ENCODE peak calls at places on chromosomes 4 and X, in five cellular contexts. T is LHCN-M2, F is breast epithelium, Q is progenitor cell of endocrine pancreas, W is KG1. I is an unnamed sample.

GRCh38 chrX:150821971-150822370 is 76.5 kb downstream of the CD99L2 start:
- DNase-seq in F (no peak), W (no peak), Q (no peak), T (no peak), I (no peak)

GRCh38 chrX:138945219-138945618 is 233.7 kb upstream of the FGF13 start:
- DNase-seq in F (no peak), T (peak; percentile 64), Q (no peak), W (no peak), I (no peak)

GRCh38 chr4:3521621-3522325 is 10.4 kb downstream of the LRPAP1 start:
- DNase-seq in W (no peak), F (no peak), Q (no peak), T (no peak), I (no peak)

GRCh38 chr4:6956087-6956433 is 46.4 kb downstream of the TBC1D14 start:
- DNase-seq in F (peak; percentile 43), W (no peak), T (no peak), Q (no peak), I (no peak)

GRCh38 chrX:39981946-39982345 is 115.8 kb downstream of the BCOR start:
- DNase-seq in T (no peak), Q (no peak), F (no peak), W (no peak), I (no peak)

GRCh38 chrX:53261573-53261972 is 19.8 kb downstream of the IQSEC2 start:
- DNase-seq in F (no peak), W (peak; percentile 14), Q (no peak), T (no peak), I (no peak)

GRCh38 chrX:130024127-130024526 is 41.7 kb downstream of the BCORL1 start:
- DNase-seq in F (peak; percentile 51), Q (no peak), W (no peak), T (peak; percentile 41), I (no peak)

GRCh38 chr4:123444298-123444731 is 47.7 kb downstream of the SPRY1 start:
- DNase-seq in W (peak; percentile 61), F (no peak), Q (peak; percentile 28), T (peak; percentile 61), I (no peak)

GRCh38 chr4:98446499-98447375 is 185.6 kb downstream of the RAP1GDS1 start:
- DNase-seq in W (peak; percentile 74), T (peak; percentile 96), Q (no peak), F (no peak), I (no peak)

GRCh38 chr4:40800064-40800463 is 50.3 kb downstream of the NSUN7 start:
- DNase-seq in W (no peak), T (no peak), Q (no peak), F (no peak), I (no peak)

GRCh38 chrX:149871940-149872339 is 9.0 kb upstream of the MAGEA8 start:
- DNase-seq in T (peak; percentile 8), F (peak; percentile 62), Q (no peak), W (no peak), I (no peak)

GRCh38 chr4:31328921-31329320 is 608.8 kb downstream of the PCDH7 start:
- DNase-seq in Q (no peak), W (no peak), F (no peak), T (peak; percentile 3), I (peak; percentile 10)

GRCh38 chr4:110949516-110949915 is 326.6 kb upstream of the PITX2 start:
- DNase-seq in Q (no peak), F (no peak), W (no peak), T (no peak), I (no peak)

GRCh38 chrX:131237363-131237762 is 51.7 kb downstream of the IGSF1 start:
- DNase-seq in F (no peak), T (no peak), W (no peak), Q (no peak), I (no peak)

GRCh38 chr4:123107444-123108252 is 185.3 kb upstream of the NUDT6 start:
- DNase-seq in F (no peak), W (no peak), T (no peak), Q (no peak), I (no peak)

GRCh38 chr4:111636961-111637556 is 508.2 kb upstream of the FAM241A start:
- DNase-seq in F (no peak), T (no peak), W (no peak), Q (no peak), I (no peak)

GRCh38 chr4:174069848-174070330 is 213.6 kb downstream of the FBXO8 start:
- DNase-seq in T (no peak), W (no peak), F (no peak), Q (no peak), I (no peak)

GRCh38 chr4:185700048-185700447 is 111.9 kb downstream of the SORBS2 start:
- DNase-seq in Q (no peak), T (peak; percentile 62), F (no peak), W (no peak), I (no peak)

GRCh38 chrX:1182211-1182610 is 30.2 kb downstream of the CRLF2 start:
- DNase-seq in Q (no peak), T (no peak), W (no peak), F (no peak), I (no peak)

GRCh38 chr4:145502809-145503208 is 21.2 kb downstream of the SMAD1 start:
- DNase-seq in Q (no peak), W (no peak), T (no peak), F (no peak), I (no peak)

GRCh38 chr4:150973626-150974250 is 41.3 kb downstream of the LRBA start:
- DNase-seq in F (no peak), Q (no peak), W (no peak), T (no peak), I (no peak)

GRCh38 chr4:30802622-30803323 is 82.6 kb downstream of the PCDH7 start:
- DNase-seq in F (no peak), Q (no peak), T (peak; percentile 97), W (no peak), I (peak; percentile 9)

GRCh38 chr4:67575232-67575888 is 16.8 kb downstream of the STAP1 start:
- DNase-seq in W (peak; percentile 58), F (no peak), T (peak; percentile 14), Q (no peak), I (no peak)

GRCh38 chr4:10066704-10067651 is 45.7 kb upstream of the SLC2A9 start:
- DNase-seq in W (no peak), Q (no peak), F (no peak), T (no peak), I (no peak)

GRCh38 chrX:53714580-53715335 is 28.2 kb upstream of the HUWE1 start:
- DNase-seq in Q (no peak), W (peak; percentile 21), T (no peak), F (peak; percentile 52), I (no peak)

GRCh38 chr4:72109959-72110497 is 78.2 kb downstream of the NPFFR2 start:
- DNase-seq in W (no peak), F (no peak), Q (no peak), T (no peak), I (no peak)

GRCh38 chrX:107730991-107731766 is 44.4 kb downstream of the TSC22D3 start:
- DNase-seq in Q (no peak), F (no peak), W (no peak), T (no peak), I (no peak)

GRCh38 chr4:173845580-173845979 is 315.6 kb upstream of the HAND2 start:
- DNase-seq in W (no peak), Q (no peak), F (no peak), T (no peak), I (no peak)